ENCODE peak calls at places on chromosomes 13 and 19, in four cellular contexts. Z, X, M and W are unnamed samples.

GRCh38 chr19:35717665-35718344 is at the start of gene KMT2B:
- DNase-seq in M (no peak), Z (peak), X (no peak), W (peak)

GRCh38 chr13:51814825-51815650 is 11.1 kb upstream of the DHRS12 start:
- DNase-seq in X (peak), M (peak), Z (peak), W (peak)

GRCh38 chr13:99605417-99606321 is 104.4 kb downstream of the TM9SF2 start:
- DNase-seq in M (peak), X (no peak), Z (peak), W (peak)

GRCh38 chr13:112803422-112803821 is 113.6 kb downstream of the ATP11A start:
- DNase-seq in Z (no peak), M (peak), X (no peak), W (peak)

GRCh38 chr19:56720281-56720680 is 48.7 kb upstream of the ZNF835 start:
- DNase-seq in M (no peak), X (peak), Z (no peak), W (no peak)

GRCh38 chr13:46552302-46552680 is 679 bp upstream of the LRCH1 start:
- DNase-seq in Z (no peak), X (no peak), M (no peak), W (no peak)

GRCh38 chr13:51668580-51669195 is 84.4 kb downstream of the WDFY2 start:
- DNase-seq in M (no peak), Z (no peak), X (no peak), W (no peak)

GRCh38 chr19:53865918-53866696 is 1.6 kb upstream of the MYADM start:
- DNase-seq in X (peak), M (peak), Z (peak), W (peak)

GRCh38 chr19:1019980-1020867 is 699 bp downstream of the TMEM259 start:
- DNase-seq in X (no peak), Z (no peak), M (peak), W (no peak)

GRCh38 chr19:28686741-28687140 is 526.2 kb downstream of the UQCRFS1 start:
- DNase-seq in X (no peak), M (no peak), Z (no peak), W (no peak)

GRCh38 chr13:106507560-106508274 is 27.7 kb downstream of the EFNB2 start:
- DNase-seq in X (peak), Z (peak), M (no peak), W (no peak)

GRCh38 chr19:55080915-55081772 is 5.5 kb downstream of the EPS8L1 start:
- DNase-seq in X (no peak), Z (peak), M (peak), W (peak)

GRCh38 chr19:45862271-45862563 is 730 bp downstream of the SYMPK start:
- DNase-seq in Z (no peak), M (no peak), X (no peak), W (no peak)

GRCh38 chr13:64672751-64673150 is 2557.4 kb downstream of the PCDH9 start:
- DNase-seq in X (no peak), Z (no peak), M (no peak), W (no peak)

GRCh38 chr19:4371209-4371897 is 28.0 kb downstream of the MPND start:
- DNase-seq in X (no peak), M (no peak), Z (no peak), W (no peak)

GRCh38 chr13:56736966-56737365 is 403.8 kb upstream of the PRR20A start:
- DNase-seq in M (no peak), X (no peak), Z (no peak), W (no peak)

GRCh38 chr19:6501740-6502648 is at the start of gene TUBB4A:
- DNase-seq in M (peak), X (peak), Z (no peak), W (peak)

GRCh38 chr19:11164879-11165406 is 9.4 kb upstream of the SPC24 start:
- DNase-seq in X (peak), Z (peak), M (no peak), W (no peak)

GRCh38 chr19:11479470-11480080 is 1.3 kb downstream of the ELAVL3 start:
- DNase-seq in X (peak), Z (peak), M (peak), W (peak)

GRCh38 chr19:12940897-12941296 is 2.5 kb downstream of the CALR start:
- DNase-seq in Z (no peak), X (no peak), M (no peak), W (no peak)

GRCh38 chr19:46616631-46617322 is 8.1 kb downstream of the PTGIR start:
- DNase-seq in M (peak), Z (peak), X (no peak), W (peak)

GRCh38 chr13:114079601-114080536 is 52.6 kb downstream of the RASA3 start:
- DNase-seq in Z (no peak), M (no peak), X (no peak), W (no peak)

GRCh38 chr19:2735374-2735773 is 4.4 kb downstream of the SLC39A3 start:
- DNase-seq in X (no peak), M (no peak), Z (no peak), W (no peak)

GRCh38 chr13:96848275-96848674 is 146.0 kb downstream of the OXGR1 start:
- DNase-seq in X (no peak), Z (no peak), M (no peak), W (no peak)